ENCODE peak calls at places on chromosomes 1 and 21, in eight cellular contexts. O is BE2C; H is effector memory CD8-positive, alpha-beta T cell; R is AG10803; P is left cardiac atrium; D is cortex of kidney; N is activated CD4-positive, alpha-beta T cell treated with anti-CD3 and anti-CD28 coated beads, Interleukin-2, amount 50 U/mL, for 1 hour; K is smooth muscle cell of the brain vasculature. A is an unnamed sample.

GRCh38 chr21:43331962-43332458 is 94.9 kb downstream of the SIK1 start:
- DNase-seq in O (no peak), H (no peak), R (peak), P (peak), D (no peak), N (no peak), K (peak), A (no peak)

GRCh38 chr1:95352767-95353166 is 118.8 kb downstream of the RWDD3 start:
- DNase-seq in O (no peak), H (no peak), R (no peak), P (no peak), D (no peak), N (no peak), K (no peak), A (no peak)

GRCh38 chr1:30839827-30840359 is 68.7 kb downstream of the SDC3 start:
- DNase-seq in O (no peak), H (no peak), R (no peak), P (no peak), D (no peak), N (no peak), K (no peak), A (no peak)

GRCh38 chr1:95080446-95080845 is 7.7 kb upstream of the ALG14 start:
- DNase-seq in O (no peak), H (no peak), R (no peak), P (no peak), D (no peak), N (no peak), K (no peak), A (no peak)

GRCh38 chr1:201422436-201423030 is 1.0 kb upstream of the TNNI1 start:
- DNase-seq in O (peak), H (no peak), R (no peak), P (no peak), D (no peak), N (no peak), K (no peak), A (no peak)

GRCh38 chr1:169486281-169486904 is 649 bp upstream of the SLC19A2 start:
- DNase-seq in O (no peak), H (no peak), R (peak), P (no peak), D (no peak), N (no peak), K (no peak), A (no peak)

GRCh38 chr21:17372200-17372599 is 140.6 kb upstream of the CXADR start:
- DNase-seq in O (no peak), H (no peak), R (no peak), P (no peak), D (no peak), N (no peak), K (no peak), A (no peak)

GRCh38 chr1:43305461-43305860 is 4.7 kb downstream of the TIE1 start:
- DNase-seq in O (no peak), H (no peak), R (no peak), P (peak), D (no peak), N (no peak), K (no peak), A (no peak)

GRCh38 chr1:27521336-27522147 is 31.6 kb upstream of the WASF2 start:
- DNase-seq in O (no peak), H (peak), R (no peak), P (peak), D (no peak), N (peak), K (no peak), A (no peak)

A was measured in KG1.